ENCODE peak calls at places on chromosomes 12 and 14, in six cellular contexts. I, J, M, F, X and P are unnamed samples.

GRCh38 chr12:53761306-53761705 is 9.5 kb upstream of the CISTR start:
- DNase-seq in I (no peak), J (no peak), M (no peak), F (no peak), X (no peak), P (no peak)

GRCh38 chr12:84995646-84996045 is 40.4 kb downstream of the TSPAN19 start:
- DNase-seq in I (no peak), J (no peak), M (no peak), F (no peak), X (no peak), P (peak)

GRCh38 chr12:93572712-93573551 is 457 bp downstream of the SOCS2 start:
- DNase-seq in I (no peak), J (peak), M (peak), F (no peak), X (no peak), P (no peak)

GRCh38 chr14:68665116-68665515 is 127.8 kb downstream of the ZFP36L1 start:
- DNase-seq in I (no peak), J (peak), M (no peak), F (peak), X (peak), P (no peak)

GRCh38 chr14:69848903-69849391 is 30.3 kb upstream of the SMOC1 start:
- DNase-seq in I (no peak), J (no peak), M (no peak), F (no peak), X (no peak), P (no peak)

GRCh38 chr14:68877993-68878575 is 85.2 kb upstream of the ZFP36L1 start:
- DNase-seq in I (no peak), J (no peak), M (no peak), F (no peak), X (no peak), P (no peak)

GRCh38 chr14:102606296-102606695 is 13.8 kb downstream of the RCOR1 start:
- DNase-seq in I (no peak), J (no peak), M (no peak), F (no peak), X (no peak), P (no peak)

GRCh38 chr12:52692253-52692652 is 11.1 kb downstream of the KRT77 start:
- DNase-seq in I (no peak), J (no peak), M (no peak), F (no peak), X (no peak), P (no peak)

GRCh38 chr12:26701604-26702215 is 131.3 kb downstream of the ITPR2 start:
- DNase-seq in I (no peak), J (peak), M (peak), F (no peak), X (no peak), P (peak)

GRCh38 chr14:22852940-22853767 is 16.8 kb downstream of the MMP14 start:
- DNase-seq in I (peak), J (peak), M (peak), F (peak), X (peak), P (peak)

GRCh38 chr12:128807161-128807724 is 16.5 kb downstream of the SLC15A4 start:
- DNase-seq in I (no peak), J (no peak), M (no peak), F (no peak), X (no peak), P (no peak)

GRCh38 chr12:57852620-57853509 is 6.3 kb upstream of the CTDSP2 start:
- DNase-seq in I (no peak), J (no peak), M (no peak), F (no peak), X (no peak), P (no peak)

GRCh38 chr12:124921200-124922008 is 7.0 kb upstream of the UBC start:
- DNase-seq in I (no peak), J (peak), M (peak), F (no peak), X (peak), P (peak)

GRCh38 chr12:93002278-93003054 is 73.4 kb upstream of the EEA1 start:
- DNase-seq in I (peak), J (peak), M (no peak), F (no peak), X (no peak), P (no peak)

GRCh38 chr12:50314629-50315312 is 31.5 kb upstream of the LIMA1 start:
- DNase-seq in I (no peak), J (peak), M (no peak), F (peak), X (no peak), P (peak)

GRCh38 chr12:106049105-106049504 is 89.6 kb downstream of the NUAK1 start:
- DNase-seq in I (no peak), J (no peak), M (no peak), F (no peak), X (no peak), P (no peak)

GRCh38 chr12:130559806-130560205 is 156.3 kb downstream of the RIMBP2 start:
- DNase-seq in I (no peak), J (no peak), M (no peak), F (no peak), X (no peak), P (no peak)

GRCh38 chr14:56004323-56004722 is 113.9 kb upstream of the PELI2 start:
- DNase-seq in I (no peak), J (no peak), M (no peak), F (no peak), X (no peak), P (no peak)

GRCh38 chr12:47328831-47329545 is 249.2 kb upstream of the AMIGO2 start:
- DNase-seq in I (no peak), J (peak), M (no peak), F (no peak), X (no peak), P (no peak)

GRCh38 chr14:65356327-65356836 is 56.1 kb upstream of the FUT8 start:
- DNase-seq in I (no peak), J (peak), M (peak), F (no peak), X (no peak), P (peak)

GRCh38 chr14:98695809-98696208 is 576.2 kb downstream of the BCL11B start:
- DNase-seq in I (no peak), J (no peak), M (no peak), F (no peak), X (no peak), P (no peak)

GRCh38 chr12:107487011-107487680 is 198.5 kb upstream of the PWP1 start:
- DNase-seq in I (no peak), J (no peak), M (no peak), F (peak), X (no peak), P (no peak)